ENCODE peak calls at places on chromosomes 4 and X, in nine cellular contexts. S is sigmoid colon; T is right atrium auricular region; O is H9; K is transverse colon; C is CD8-positive, alpha-beta T cell; Z is heart left ventricle; B is astrocyte; Q is pancreas. U is an unnamed sample.
A peak's percentile ranks its signal among the peaks of the same experiment; 100 is the strongest.

GRCh38 chrX:134932528-134933217 is 58.1 kb upstream of the SMIM10 start:
- DNase-seq in S (no peak), T (no peak), O (no peak), K (no peak), C (no peak), Z (no peak), B (peak; percentile 90), Q (no peak), U (no peak)

GRCh38 chr4:149176019-149176418 is 639.6 kb downstream of the IQCM start:
- DNase-seq in S (no peak), T (no peak), O (peak; percentile 51), K (peak; percentile 10), C (no peak), Z (no peak), B (no peak), Q (no peak), U (no peak)

GRCh38 chr4:148116264-148116663 is 325.9 kb downstream of the NR3C2 start:
- DNase-seq in S (no peak), T (no peak), O (no peak), K (no peak), C (no peak), Z (no peak), B (peak; percentile 64), Q (no peak), U (no peak)

GRCh38 chrX:132958086-132958703 is at the start of gene HS6ST2:
- DNase-seq in S (no peak), T (no peak), O (peak; percentile 48), K (peak; percentile 31), C (no peak), Z (no peak), B (no peak), Q (peak; percentile 2), U (no peak)

GRCh38 chr4:3714642-3715001 is 51.6 kb upstream of the ADRA2C start:
- DNase-seq in S (no peak), T (no peak), O (no peak), K (no peak), C (no peak), Z (no peak), B (no peak), Q (no peak), U (no peak)

GRCh38 chr4:38188631-38189101 is 228.5 kb downstream of the PTTG2 start:
- DNase-seq in S (no peak), T (no peak), O (no peak), K (peak; percentile 86), C (no peak), Z (no peak), B (no peak), Q (no peak), U (no peak)

GRCh38 chr4:170037481-170037880 is 11.3 kb upstream of the MFAP3L start:
- DNase-seq in S (no peak), T (no peak), O (no peak), K (no peak), C (no peak), Z (no peak), B (no peak), Q (no peak), U (no peak)

GRCh38 chr4:140463610-140464009 is 34.5 kb downstream of the MGAT4D start:
- DNase-seq in S (no peak), T (no peak), O (no peak), K (no peak), C (no peak), Z (no peak), B (no peak), Q (no peak), U (no peak)

GRCh38 chrX:34521563-34521962 is 135.5 kb downstream of the TMEM47 start:
- DNase-seq in S (no peak), T (no peak), O (peak; percentile 38), K (no peak), C (no peak), Z (no peak), B (no peak), Q (no peak), U (no peak)

GRCh38 chr4:123786955-123787354 is 390.4 kb downstream of the SPRY1 start:
- DNase-seq in S (peak; percentile 83), T (no peak), O (no peak), K (peak; percentile 14), C (no peak), Z (peak; percentile 35), B (peak; percentile 76), Q (no peak), U (no peak)

GRCh38 chr4:184537269-184538022 is 63.1 kb upstream of the IRF2 start:
- DNase-seq in S (peak; percentile 99), T (peak; percentile 98), O (peak; percentile 96), K (peak; percentile 97), C (peak; percentile 95), Z (peak; percentile 98), B (peak; percentile 88), Q (peak; percentile 92), U (peak; percentile 85)

GRCh38 chr4:5712931-5713330 is 1.9 kb downstream of the EVC start:
- DNase-seq in S (no peak), T (no peak), O (no peak), K (no peak), C (no peak), Z (no peak), B (no peak), Q (no peak), U (no peak)

GRCh38 chrX:6681469-6681868 is 146.6 kb upstream of the VCX3A start:
- DNase-seq in S (no peak), T (no peak), O (no peak), K (no peak), C (no peak), Z (no peak), B (no peak), Q (no peak), U (no peak)

GRCh38 chrX:120672389-120672788 is 42.5 kb upstream of the C1GALT1C1 start:
- DNase-seq in S (peak; percentile 70), T (peak; percentile 81), O (no peak), K (no peak), C (no peak), Z (peak; percentile 23), B (peak; percentile 83), Q (no peak), U (no peak)

GRCh38 chr4:89301003-89301402 is 6.6 kb downstream of the GPRIN3 start:
- DNase-seq in S (no peak), T (no peak), O (no peak), K (no peak), C (no peak), Z (no peak), B (no peak), Q (no peak), U (no peak)

GRCh38 chr4:53688186-53688790 is 97.0 kb upstream of the LNX1 start:
- DNase-seq in S (no peak), T (no peak), O (no peak), K (no peak), C (no peak), Z (no peak), B (peak; percentile 100), Q (no peak), U (no peak)

GRCh38 chr4:53682196-53682595 is 90.9 kb upstream of the LNX1 start:
- DNase-seq in S (no peak), T (no peak), O (no peak), K (no peak), C (no peak), Z (no peak), B (peak; percentile 83), Q (no peak), U (no peak)

GRCh38 chr4:53686521-53686920 is 95.2 kb upstream of the LNX1 start:
- DNase-seq in S (no peak), T (no peak), O (no peak), K (no peak), C (no peak), Z (no peak), B (peak; percentile 46), Q (no peak), U (no peak)

GRCh38 chr4:53682908-53683307 is 91.6 kb upstream of the LNX1 start:
- DNase-seq in S (no peak), T (no peak), O (no peak), K (no peak), C (no peak), Z (no peak), B (no peak), Q (no peak), U (no peak)

DNA sequence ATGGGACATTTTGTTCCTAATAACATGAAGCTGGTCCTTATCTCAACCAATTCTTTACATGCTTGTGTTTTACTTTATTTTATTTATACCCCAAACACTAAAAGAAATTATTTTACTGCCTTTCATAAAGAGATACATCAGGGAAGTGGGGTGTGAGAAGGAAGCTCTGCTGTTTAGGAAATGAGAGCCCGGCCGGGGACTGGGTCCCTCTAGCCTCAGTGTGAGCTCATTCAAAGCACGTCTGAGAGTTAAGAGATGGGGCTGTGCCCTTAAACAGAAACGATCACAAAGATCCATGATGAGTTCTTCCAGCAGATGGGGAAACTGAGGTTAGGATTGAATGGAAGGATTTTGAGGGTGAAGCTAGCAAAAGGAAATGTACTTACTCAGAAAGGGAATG is 93.2 kb upstream of the LNX1 start:
- DNase-seq in S (no peak), T (no peak), O (no peak), K (no peak), C (no peak), Z (no peak), B (no peak), Q (no peak), U (no peak)
- TF ChIP-seq CTCF in S (no peak), T (no peak), O (no peak), K (no peak), C (no peak), Z (no peak), B (no peak), Q (no peak), U (no peak)

GRCh38 chrX:111095974-111096870 is at the start of gene PAK3:
- DNase-seq in S (peak; percentile 84), T (no peak), O (peak; percentile 89), K (peak; percentile 14), C (peak; percentile 11), Z (peak; percentile 23), B (peak; percentile 90), Q (peak; percentile 77), U (peak; percentile 3)
- H3K27ac ChIP-seq in S (peak within 1 kb of the TSS; percentile 65), T (no peak within 1 kb of the TSS), O (no peak within 1 kb of the TSS), K (peak within 1 kb of the TSS; percentile 58), C (no peak within 1 kb of the TSS), Z (no peak within 1 kb of the TSS), B (peak within 1 kb of the TSS; percentile 65), Q (peak within 1 kb of the TSS; percentile 79), U (no peak within 1 kb of the TSS)

GRCh38 chrX:65866146-65866545 is 173.7 kb downstream of the VSIG4 start:
- DNase-seq in S (no peak), T (no peak), O (no peak), K (no peak), C (peak; percentile 11), Z (no peak), B (no peak), Q (no peak), U (no peak)
- H3K9me3 ChIP-seq in S (no peaks in the 10 kb centered on the region), T (no peaks in the 10 kb centered on the region), O (peaks cover 14% of the 10 kb centered on the region), K (no peaks in the 10 kb centered on the region), C (no peaks in the 10 kb centered on the region), Z (no peaks in the 10 kb centered on the region), B (no peaks in the 10 kb centered on the region), Q (no peaks in the 10 kb centered on the region), U (no peaks in the 10 kb centered on the region)

DNA sequence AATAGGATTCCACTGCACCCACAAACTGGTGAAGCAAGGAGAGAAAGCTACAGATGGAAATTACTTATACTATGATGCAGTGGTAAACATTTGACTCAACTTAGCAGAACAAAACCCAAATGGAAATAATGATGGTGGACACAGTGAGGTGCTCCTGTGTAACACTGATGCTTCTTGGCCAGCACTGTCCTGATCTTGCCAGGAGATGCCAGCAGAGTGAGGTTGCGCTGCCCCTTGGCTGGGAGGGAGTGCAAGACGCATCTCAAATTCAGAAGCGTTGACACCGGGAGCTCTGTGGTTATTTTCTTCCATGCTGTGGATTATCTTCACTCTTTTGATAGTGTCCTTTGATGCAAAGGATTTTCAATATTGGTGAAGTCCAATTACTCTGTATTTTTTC is 22.0 kb upstream of the ARSH start:
- DNase-seq in S (no peak), T (no peak), O (no peak), K (no peak), C (no peak), Z (no peak), B (no peak), Q (no peak), U (no peak)
- TF ChIP-seq CTCF in S (no peak), T (no peak), O (peak; percentile 27), K (no peak), C (no peak), Z (no peak), B (no peak), Q (no peak), U (no peak)